ENCODE peak calls at places on chromosomes 11 and 22, in five cellular contexts. A, H, S, O and M are unnamed samples.

GRCh38 chr11:106156290-106156937 is 79.0 kb downstream of the AASDHPPT start:
- DNase-seq in A (no peak), H (peak), S (peak), O (peak), M (no peak)

GRCh38 chr11:119092880-119093665 is 8.4 kb downstream of the HMBS start:
- DNase-seq in A (no peak), H (no peak), S (no peak), O (peak), M (no peak)

GRCh38 chr22:45420011-45420410 is 6.5 kb downstream of the RIBC2 start:
- DNase-seq in A (no peak), H (no peak), S (no peak), O (no peak), M (no peak)

GRCh38 chr11:69427906-69428880 is 53.3 kb upstream of the LINC01488 start:
- DNase-seq in A (no peak), H (no peak), S (no peak), O (no peak), M (no peak)

GRCh38 chr11:16154715-16155396 is 201.5 kb downstream of the SOX6 start:
- DNase-seq in A (no peak), H (peak), S (no peak), O (no peak), M (no peak)

GRCh38 chr22:23102776-23103175 is 32.5 kb downstream of the GNAZ start:
- DNase-seq in A (no peak), H (no peak), S (no peak), O (no peak), M (no peak)

GRCh38 chr11:14454861-14455632 is 44.6 kb downstream of the COPB1 start:
- DNase-seq in A (no peak), H (no peak), S (peak), O (no peak), M (no peak)

GRCh38 chr11:67298786-67299185 is 4.5 kb upstream of the SSH3 start:
- DNase-seq in A (no peak), H (no peak), S (no peak), O (no peak), M (no peak)

GRCh38 chr11:47139878-47140277 is 36.8 kb downstream of the ARFGAP2 start:
- DNase-seq in A (no peak), H (no peak), S (no peak), O (no peak), M (no peak)

GRCh38 chr11:99739464-99740089 is 718.8 kb downstream of the CNTN5 start:
- DNase-seq in A (no peak), H (peak), S (peak), O (peak), M (no peak)

GRCh38 chr11:13782395-13783080 is 114.1 kb downstream of the FAR1 start:
- DNase-seq in A (no peak), H (no peak), S (no peak), O (no peak), M (no peak)

GRCh38 chr11:8263109-8263768 is 439 bp downstream of the LMO1 start:
- DNase-seq in A (no peak), H (no peak), S (no peak), O (peak), M (peak)

GRCh38 chr11:86314636-86315035 is 12.6 kb downstream of the HIKESHI start:
- DNase-seq in A (no peak), H (no peak), S (no peak), O (no peak), M (no peak)

GRCh38 chr11:44263711-44264110 is 46.2 kb downstream of the ALX4 start:
- DNase-seq in A (no peak), H (no peak), S (no peak), O (no peak), M (no peak)

GRCh38 chr11:20443596-20443995 is 56.1 kb downstream of the PRMT3 start:
- DNase-seq in A (no peak), H (peak), S (peak), O (no peak), M (no peak)

GRCh38 chr11:70926543-70926942 is 325.8 kb downstream of the SHANK2 start:
- DNase-seq in A (no peak), H (no peak), S (no peak), O (no peak), M (no peak)

GRCh38 chr11:47296045-47296444 is 26.1 kb downstream of the MADD start:
- DNase-seq in A (no peak), H (no peak), S (no peak), O (peak), M (no peak)

GRCh38 chr11:45089845-45090499 is 56.5 kb upstream of the PRDM11 start:
- DNase-seq in A (no peak), H (no peak), S (peak), O (no peak), M (no peak)

GRCh38 chr11:68992743-68993255 is 12.0 kb upstream of the MRGPRD start:
- DNase-seq in A (no peak), H (no peak), S (no peak), O (no peak), M (no peak)

GRCh38 chr11:135033545-135033944 is 621.5 kb upstream of the B3GAT1 start:
- DNase-seq in A (no peak), H (no peak), S (no peak), O (peak), M (no peak)

GRCh38 chr11:30128269-30128932 is 102.4 kb upstream of the FSHB start:
- DNase-seq in A (no peak), H (peak), S (peak), O (peak), M (no peak)

GRCh38 chr22:41538583-41538982 is 5.7 kb downstream of the POLR3H start:
- DNase-seq in A (no peak), H (no peak), S (no peak), O (no peak), M (no peak)

GRCh38 chr11:68924073-68924925 is 20.6 kb downstream of the IGHMBP2 start:
- DNase-seq in A (no peak), H (no peak), S (no peak), O (no peak), M (no peak)

GRCh38 chr22:50016988-50017700 is 4.6 kb upstream of the IL17REL start:
- DNase-seq in A (no peak), H (no peak), S (no peak), O (no peak), M (no peak)

GRCh38 chr11:34792143-34792542 is 124.0 kb downstream of the APIP start:
- DNase-seq in A (no peak), H (no peak), S (no peak), O (no peak), M (no peak)

GRCh38 chr11:14411818-14412217 is 52.8 kb upstream of the RRAS2 start:
- DNase-seq in A (no peak), H (no peak), S (no peak), O (no peak), M (peak)

GRCh38 chr11:1516273-1517067 is 29.9 kb upstream of the MOB2 start:
- DNase-seq in A (no peak), H (no peak), S (no peak), O (no peak), M (no peak)

GRCh38 chr11:115670538-115671200 is 166.5 kb upstream of the CADM1 start:
- DNase-seq in A (no peak), H (no peak), S (no peak), O (peak), M (no peak)

GRCh38 chr11:28447226-28447625 is 339.0 kb downstream of the METTL15 start:
- DNase-seq in A (no peak), H (no peak), S (no peak), O (no peak), M (no peak)

GRCh38 chr11:69249641-69250502 is 44.1 kb upstream of the MYEOV start:
- DNase-seq in A (no peak), H (no peak), S (no peak), O (no peak), M (no peak)

GRCh38 chr11:2377511-2378443 is 667 bp downstream of the CD81 start:
- DNase-seq in A (peak), H (peak), S (peak), O (peak), M (no peak)

GRCh38 chr11:2772544-2773031 is 72.8 kb upstream of the KCNQ1OT1 start:
- DNase-seq in A (peak), H (no peak), S (no peak), O (no peak), M (no peak)

GRCh38 chr11:36122715-36123114 is 166.5 kb downstream of the COMMD9 start:
- DNase-seq in A (no peak), H (no peak), S (no peak), O (no peak), M (no peak)